ENCODE peak calls at places on chromosome 15, in ten cellular contexts. K, Q, A, X, V, G, E, T, O and N are unnamed samples.

GRCh38 chr15:57554063-57554820 is 37.5 kb upstream of the MYZAP start:
- DNase-seq in X (no peak), V (peak; percentile 59), E (peak; percentile 36), G (peak; percentile 27), Q (no peak), K (no peak), O (no peak), T (peak; percentile 95), A (no peak), N (no peak)

GRCh38 chr15:68154923-68155559 is 50.1 kb downstream of the CALML4 start:
- DNase-seq in A (no peak), V (peak; percentile 39), G (peak; percentile 76), X (no peak), O (peak; percentile 70), T (peak; percentile 71), Q (peak; percentile 35), E (peak; percentile 39), K (peak; percentile 42), N (peak; percentile 60)

GRCh38 chr15:101662203-101662602 is 10.0 kb upstream of the TM2D3 start:
- DNase-seq in X (no peak), K (no peak), E (no peak), G (no peak), T (no peak), O (no peak), V (no peak), A (no peak), Q (no peak), N (no peak)

GRCh38 chr15:48177383-48177874 is 666 bp downstream of the MYEF2 start:
- DNase-seq in E (peak; percentile 11), V (no peak), K (peak; percentile 20), T (peak; percentile 83), X (no peak), G (no peak), A (peak; percentile 11), O (peak; percentile 62), Q (no peak), N (peak; percentile 70)

GRCh38 chr15:91413142-91413541 is 313.1 kb downstream of the SV2B start:
- DNase-seq in T (no peak), V (no peak), G (no peak), E (peak; percentile 14), A (no peak), Q (no peak), O (peak; percentile 20), K (peak; percentile 20), X (no peak), N (no peak)

GRCh38 chr15:50116477-50116876 is 2.6 kb downstream of the ATP8B4 start:
- DNase-seq in O (peak; percentile 19), X (peak; percentile 62), V (peak; percentile 14), K (peak; percentile 24), E (no peak), G (peak; percentile 65), Q (no peak), A (no peak), T (peak; percentile 6), N (no peak)

GRCh38 chr15:62497356-62497755 is 332.3 kb upstream of the C2CD4B start:
- DNase-seq in T (no peak), A (no peak), O (peak; percentile 38), Q (no peak), G (no peak), K (no peak), E (no peak), X (no peak), V (peak; percentile 35), N (no peak)

GRCh38 chr15:84142888-84143337 is 92.7 kb upstream of the GOLGA6L4 start:
- DNase-seq in O (peak; percentile 70), T (peak; percentile 79), V (peak; percentile 77), K (peak; percentile 66), G (peak; percentile 87), E (peak; percentile 74), X (peak; percentile 84), A (peak; percentile 67), Q (peak; percentile 82), N (no peak)

GRCh38 chr15:46177219-46177618 is 542.4 kb downstream of the SQOR start:
- DNase-seq in O (no peak), K (no peak), E (no peak), G (peak; percentile 3), Q (no peak), X (no peak), A (no peak), T (no peak), V (no peak), N (no peak)

GRCh38 chr15:77508541-77509505 is 88.1 kb downstream of the HMG20A start:
- DNase-seq in T (peak; percentile 45), E (no peak), X (no peak), K (peak; percentile 61), Q (no peak), V (no peak), G (no peak), O (peak; percentile 71), A (no peak), N (peak; percentile 78)

GRCh38 chr15:74642328-74642723 is 26.7 kb downstream of the CLK3 start:
- DNase-seq in X (no peak), A (no peak), T (no peak), E (no peak), O (no peak), G (no peak), V (peak; percentile 41), Q (no peak), K (no peak), N (no peak)

GRCh38 chr15:58228708-58229107 is 90.5 kb downstream of the AQP9 start:
- DNase-seq in K (no peak), Q (no peak), G (peak; percentile 11), T (no peak), E (no peak), A (no peak), X (no peak), V (no peak), O (peak; percentile 90), N (no peak)

GRCh38 chr15:57054351-57054750 is 135.9 kb downstream of the TCF12 start:
- DNase-seq in Q (no peak), O (no peak), A (no peak), T (no peak), K (no peak), G (no peak), X (no peak), E (no peak), V (no peak), N (peak; percentile 48)

DNA sequence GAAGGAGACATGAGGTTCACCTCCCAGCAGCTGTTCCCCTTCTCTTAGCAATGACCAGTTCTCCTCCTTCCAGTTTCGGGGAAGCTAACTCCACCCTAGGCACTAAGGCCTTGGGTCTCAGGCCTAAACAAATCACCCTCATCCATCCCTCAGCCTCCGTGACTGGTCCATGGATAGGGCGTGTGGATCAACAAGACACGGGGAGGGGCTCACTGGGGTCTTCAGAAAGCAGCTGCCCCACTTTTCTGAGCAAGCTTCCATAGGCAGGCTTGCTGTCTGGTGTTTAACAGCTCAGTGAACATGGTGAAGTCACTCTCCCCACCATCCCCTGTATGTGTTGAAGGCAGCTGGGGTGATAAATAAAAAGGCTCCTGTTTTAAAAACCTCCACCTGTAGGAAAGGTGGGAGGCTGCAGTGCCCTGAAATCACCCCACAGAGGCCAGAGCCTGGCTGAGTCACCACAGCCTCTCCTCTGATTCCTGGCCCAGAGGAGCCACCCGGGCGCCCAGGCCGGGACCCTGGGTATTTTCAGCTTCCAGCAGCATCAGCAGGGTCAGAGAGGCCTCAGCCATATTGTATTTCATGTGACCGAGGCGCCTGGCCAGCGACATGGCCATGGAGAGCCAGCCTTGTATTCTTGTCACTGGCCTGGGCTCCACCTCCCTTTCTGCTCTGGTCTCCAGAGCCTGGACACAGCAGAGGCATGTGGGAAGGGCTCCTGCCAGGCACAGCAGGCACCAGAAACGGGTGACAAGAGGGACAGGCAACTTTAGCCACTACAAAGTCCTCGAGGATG is 60.3 kb upstream of the HERC1 start:
- DNase-seq in X (no peak), K (no peak), A (no peak), Q (no peak), G (no peak), V (no peak), T (no peak), O (no peak), E (no peak), N (no peak)
- H3K4me1 ChIP-seq in X (no peaks in the 10 kb centered on the region), K (peaks cover 7% of the 10 kb centered on the region), A (peaks cover 63% of the 10 kb centered on the region), Q (peaks cover 23% of the 10 kb centered on the region), G (no peaks in the 10 kb centered on the region), V (peaks cover 15% of the 10 kb centered on the region), T (peaks cover 11% of the 10 kb centered on the region), O (peaks cover 12% of the 10 kb centered on the region), E (no peaks in the 10 kb centered on the region), N (peaks cover 19% of the 10 kb centered on the region)

DNA sequence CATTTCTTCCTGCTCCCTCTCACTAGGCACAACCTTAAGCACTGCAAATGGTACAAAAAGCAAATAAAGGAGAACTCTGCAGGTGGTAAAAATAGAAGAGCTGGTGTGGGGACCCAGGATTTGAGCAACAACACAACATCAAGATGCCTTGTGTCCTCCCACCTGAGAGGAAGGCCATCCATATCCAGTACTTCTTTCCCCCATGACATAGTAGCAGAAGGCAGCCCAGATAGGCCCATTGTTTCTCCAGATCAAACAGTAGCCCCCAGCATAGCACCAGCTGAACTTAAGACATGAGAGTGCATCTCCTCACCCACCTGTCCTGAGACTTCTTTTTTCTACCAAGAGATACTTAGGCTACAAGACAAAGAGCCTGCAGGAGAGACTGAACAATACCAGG is 180.5 kb downstream of the GOLGA6L6 start:
- DNase-seq in G (no peak), E (no peak), Q (no peak), A (no peak), K (no peak), T (no peak), X (no peak), V (no peak), O (no peak), N (no peak)
- H3K9me3 ChIP-seq in G (peaks cover 79% of the 10 kb centered on the region), E (no peaks in the 10 kb centered on the region), Q (no peaks in the 10 kb centered on the region), A (no peaks in the 10 kb centered on the region), K (no peaks in the 10 kb centered on the region), T (peaks cover 30% of the 10 kb centered on the region), X (peaks cover 78% of the 10 kb centered on the region), V (peaks cover 23% of the 10 kb centered on the region), O (peaks cover 38% of the 10 kb centered on the region), N (peaks cover 17% of the 10 kb centered on the region)

GRCh38 chr15:39226169-39226964 is 354.5 kb upstream of the THBS1 start:
- DNase-seq in V (no peak), K (no peak), Q (no peak), A (no peak), E (no peak), X (no peak), G (no peak), T (no peak), O (no peak), N (no peak)
- H2AFZ ChIP-seq in V (no peak overlapping the region), K (no peak overlapping the region), Q (no peak overlapping the region), A (no peak overlapping the region), E (no peak overlapping the region), X (no peak overlapping the region), G (no peak overlapping the region), T (no peak overlapping the region), O (no peak overlapping the region), N (no peak overlapping the region)

DNA sequence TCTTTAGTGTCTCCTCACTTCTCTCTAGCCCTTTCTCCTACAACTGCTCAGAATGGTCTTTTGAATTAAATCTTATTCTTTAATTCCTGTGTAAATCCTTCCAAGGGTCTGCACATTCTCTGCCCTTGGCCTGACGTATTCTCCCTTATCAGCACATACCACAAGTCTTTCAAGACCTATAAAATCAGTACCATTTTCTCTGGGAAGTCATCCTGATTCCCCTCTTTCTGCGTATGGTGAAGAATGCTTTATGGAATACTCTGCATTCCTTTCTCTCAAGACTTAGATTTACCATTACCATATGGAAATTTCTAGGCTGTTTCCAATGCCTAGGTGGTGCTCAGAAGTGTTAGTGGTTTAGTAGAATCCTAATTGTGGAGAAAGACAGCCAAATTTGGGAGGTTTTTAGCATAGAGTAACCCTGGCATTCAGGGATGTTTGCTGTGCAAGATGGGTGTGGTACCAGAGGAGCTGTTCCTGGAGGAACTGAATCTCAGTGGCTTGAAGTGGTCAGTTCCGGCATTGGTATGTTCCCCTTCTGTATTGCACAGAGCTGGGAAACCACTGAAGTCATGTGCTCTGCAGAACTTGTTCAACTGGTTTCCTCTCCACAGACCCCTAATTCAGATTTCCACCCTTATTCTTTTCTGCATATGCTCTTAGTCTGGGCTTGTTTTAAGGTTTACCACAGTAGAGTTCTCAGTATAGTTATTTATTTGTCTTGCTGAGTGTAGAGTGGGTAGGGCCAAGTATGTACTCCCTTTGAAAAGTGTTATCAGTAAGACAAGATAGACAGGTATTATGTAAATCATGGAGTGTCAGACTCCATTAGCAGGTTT is 24.5 kb downstream of the IQGAP1 start:
- DNase-seq in E (no peak), A (peak; percentile 72), V (peak; percentile 82), Q (no peak), G (no peak), K (peak; percentile 97), O (peak; percentile 67), X (peak; percentile 60), T (peak; percentile 55), N (no peak)
- H3K4me1 ChIP-seq in E (peaks cover 36% of the 10 kb centered on the region), A (peaks cover 23% of the 10 kb centered on the region), V (peaks cover 10% of the 10 kb centered on the region), Q (peaks cover 4% of the 10 kb centered on the region), G (peaks cover 16% of the 10 kb centered on the region), K (peaks cover 51% of the 10 kb centered on the region), O (peaks cover 16% of the 10 kb centered on the region), X (peaks cover 17% of the 10 kb centered on the region), T (peaks cover 41% of the 10 kb centered on the region), N (peaks cover 44% of the 10 kb centered on the region)